ENCODE peak calls at places on chromosomes 16 and 17, in ten cellular contexts. A is heart left ventricle, Q is spleen, T is esophagus muscularis mucosa, L is breast epithelium, O is esophagus squamous epithelium, U is IMR-90, N is ovary, Z is transverse colon, M is sigmoid colon. J is an unnamed sample.
A peak's percentile ranks its signal among the peaks of the same experiment; 100 is the strongest.

GRCh38 chr16:4264546-4264945 is 8.3 kb downstream of the TFAP4 start:
- DNase-seq in A (no peak), Q (no peak), T (no peak), L (no peak), O (no peak), U (no peak), N (no peak), Z (peak; percentile 17), M (no peak), J (no peak)

GRCh38 chr17:17738901-17739300 is 57.6 kb downstream of the RAI1 start:
- DNase-seq in A (peak; percentile 54), Q (no peak), T (no peak), L (no peak), O (no peak), U (no peak), N (no peak), Z (peak; percentile 27), M (no peak), J (no peak)

GRCh38 chr17:28057731-28058246 is 15.3 kb downstream of the NLK start:
- DNase-seq in A (no peak), Q (no peak), T (no peak), L (no peak), O (no peak), U (peak; percentile 83), N (no peak), Z (no peak), M (no peak), J (no peak)

GRCh38 chr16:84182680-84183571 is 3.9 kb downstream of the TAF1C start:
- DNase-seq in A (no peak), Q (no peak), T (no peak), L (no peak), O (no peak), U (no peak), N (no peak), Z (no peak), M (no peak), J (no peak)

GRCh38 chr16:71423865-71424264 is 18.0 kb downstream of the TLE7 start:
- DNase-seq in A (no peak), Q (peak; percentile 64), T (no peak), L (no peak), O (no peak), U (no peak), N (no peak), Z (no peak), M (no peak), J (no peak)

GRCh38 chr17:74491645-74492044 is 25.2 kb downstream of the CD300A start:
- DNase-seq in A (no peak), Q (no peak), T (no peak), L (no peak), O (no peak), U (no peak), N (no peak), Z (no peak), M (no peak), J (no peak)

GRCh38 chr17:51540151-51540550 is 279.8 kb downstream of the UTP18 start:
- DNase-seq in A (no peak), Q (no peak), T (no peak), L (no peak), O (no peak), U (no peak), N (no peak), Z (no peak), M (no peak), J (no peak)

GRCh38 chr17:1779571-1780074 is 17.8 kb downstream of the SERPINF1 start:
- DNase-seq in A (peak; percentile 79), Q (no peak), T (no peak), L (peak; percentile 94), O (no peak), U (peak; percentile 95), N (peak; percentile 92), Z (peak; percentile 73), M (peak; percentile 93), J (peak; percentile 76)

GRCh38 chr17:71438631-71439146 is 682.1 kb upstream of the SOX9 start:
- DNase-seq in A (no peak), Q (no peak), T (no peak), L (no peak), O (no peak), U (peak; percentile 98), N (no peak), Z (no peak), M (no peak), J (no peak)

GRCh38 chr16:56491657-56492261 is 28.1 kb downstream of the BBS2 start:
- DNase-seq in A (no peak), Q (no peak), T (no peak), L (no peak), O (no peak), U (no peak), N (no peak), Z (no peak), M (no peak), J (no peak)

GRCh38 chr17:60720763-60721531 is 43.3 kb downstream of the BCAS3 start:
- DNase-seq in A (peak; percentile 18), Q (no peak), T (peak; percentile 81), L (no peak), O (no peak), U (peak; percentile 81), N (no peak), Z (peak; percentile 10), M (no peak), J (peak; percentile 53)

GRCh38 chr17:67911038-67911782 is 85.1 kb downstream of the C17orf58 start:
- DNase-seq in A (no peak), Q (no peak), T (no peak), L (no peak), O (no peak), U (no peak), N (no peak), Z (no peak), M (no peak), J (no peak)

GRCh38 chr17:56175299-56175935 is 22.1 kb downstream of the ANKFN1 start:
- DNase-seq in A (no peak), Q (no peak), T (no peak), L (no peak), O (no peak), U (no peak), N (no peak), Z (no peak), M (no peak), J (no peak)

GRCh38 chr17:69734656-69735055 is 320.2 kb downstream of the MAP2K6 start:
- DNase-seq in A (no peak), Q (no peak), T (no peak), L (no peak), O (no peak), U (no peak), N (no peak), Z (no peak), M (no peak), J (no peak)

GRCh38 chr17:5694507-5694906 is 110.2 kb upstream of the NLRP1 start:
- DNase-seq in A (no peak), Q (no peak), T (no peak), L (no peak), O (no peak), U (no peak), N (no peak), Z (no peak), M (no peak), J (no peak)

GRCh38 chr17:18921485-18921884 is 30.5 kb upstream of the SLC5A10 start:
- DNase-seq in A (no peak), Q (no peak), T (no peak), L (no peak), O (no peak), U (no peak), N (no peak), Z (no peak), M (no peak), J (no peak)

GRCh38 chr16:11329080-11329491 is 16.2 kb upstream of the RMI2 start:
- DNase-seq in A (no peak), Q (no peak), T (no peak), L (no peak), O (no peak), U (peak; percentile 44), N (no peak), Z (no peak), M (no peak), J (no peak)

GRCh38 chr17:76524598-76525512 is 12.7 kb downstream of the CYGB start:
- DNase-seq in A (peak; percentile 70), Q (no peak), T (no peak), L (no peak), O (no peak), U (peak; percentile 55), N (peak; percentile 67), Z (peak; percentile 43), M (no peak), J (no peak)

GRCh38 chr16:15951852-15952251 is 2.4 kb downstream of the ABCC1 start:
- DNase-seq in A (no peak), Q (no peak), T (no peak), L (no peak), O (no peak), U (no peak), N (no peak), Z (no peak), M (no peak), J (no peak)
- H3K4me3 ChIP-seq in A (no peak overlapping the region), Q (no peak overlapping the region), T (peak overlapping the region; percentile 99), L (no peak overlapping the region), O (no peak overlapping the region), U (peak overlapping the region; percentile 82), N (no peak overlapping the region), Z (no peak overlapping the region), M (peak overlapping the region; percentile 92), J (no peak overlapping the region)

GRCh38 chr17:82242698-82242976 is 13.8 kb downstream of the SLC16A3 start:
- DNase-seq in A (no peak), Q (peak; percentile 78), T (no peak), L (no peak), O (no peak), U (no peak), N (no peak), Z (no peak), M (peak; percentile 69), J (no peak)
- TF ChIP-seq POLR2A in A (no peak), Q (no peak), T (no peak), L (no peak), O (no peak), U (no peak), N (no peak), Z (no peak), M (no peak), J (no peak)

GRCh38 chr17:50421308-50422031 is 4.5 kb upstream of the ACSF2 start:
- DNase-seq in A (no peak), Q (no peak), T (no peak), L (no peak), O (no peak), U (no peak), N (no peak), Z (no peak), M (no peak), J (no peak)
- H3K4me1 ChIP-seq in A (peaks cover 17% of the 10 kb centered on the region), Q (peaks cover 43% of the 10 kb centered on the region), T (peaks cover 24% of the 10 kb centered on the region), L (no peaks in the 10 kb centered on the region), O (peaks cover 53% of the 10 kb centered on the region), U (peaks cover 22% of the 10 kb centered on the region), N (peaks cover 11% of the 10 kb centered on the region), Z (peaks cover 25% of the 10 kb centered on the region), M (no peaks in the 10 kb centered on the region), J (no peaks in the 10 kb centered on the region)

DNA sequence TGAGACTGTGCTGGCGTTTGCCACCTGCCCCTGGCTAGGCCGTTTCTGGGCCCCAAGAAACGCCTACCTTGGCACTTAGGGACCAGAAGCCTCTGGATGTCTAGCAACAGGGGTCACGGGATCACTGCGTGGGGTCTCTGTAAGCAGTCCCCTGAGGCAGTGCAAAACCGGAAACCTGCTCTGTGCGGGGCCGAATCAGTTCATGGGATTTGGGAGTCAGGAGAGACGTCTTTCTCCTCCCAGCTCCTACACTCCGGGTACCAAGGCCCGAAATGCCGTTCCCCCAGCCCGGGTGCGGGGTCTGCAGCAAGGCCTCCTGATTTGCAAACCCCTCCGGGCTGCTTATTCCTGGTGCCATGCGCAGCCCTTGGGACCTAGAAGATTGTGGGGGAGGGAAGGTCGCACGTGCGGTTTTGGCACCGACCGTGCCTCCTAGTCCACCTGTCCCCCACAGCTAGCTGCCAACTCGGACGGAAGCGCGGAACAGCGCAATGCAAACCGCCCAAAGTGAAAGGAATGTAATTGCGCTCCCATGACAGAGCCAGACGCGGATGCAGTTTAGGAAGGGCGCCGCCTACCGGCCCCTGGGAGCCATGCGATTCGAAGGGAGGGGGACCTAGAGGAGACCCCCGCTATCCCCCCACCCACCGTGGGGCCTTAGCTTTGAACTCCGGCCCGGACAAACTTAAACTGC is 6.5 kb downstream of the IRX5 start:
- DNase-seq in A (peak; percentile 48), Q (no peak), T (peak; percentile 90), L (peak; percentile 81), O (no peak), U (no peak), N (no peak), Z (no peak), M (no peak), J (peak; percentile 84)
- H3K4me3 ChIP-seq in A (peak overlapping the region; percentile 76), Q (peak overlapping the region; percentile 15), T (peak overlapping the region; percentile 35), L (peak overlapping the region; percentile 95), O (peak overlapping the region; percentile 74), U (no peak overlapping the region), N (no peak overlapping the region), Z (peak overlapping the region; percentile 28), M (no peak overlapping the region), J (peak overlapping the region; percentile 80)